ENCODE peak calls at places on chromosomes 1 and 21, in six cellular contexts. N is HepG2, M is GM12878, Q is mesenchymal stem cell, T is PC-3, E is H9. D is an unnamed sample.

GRCh38 chr1:242243472-242243871 is 244.6 kb upstream of the MAP1LC3C start:
- DNase-seq in E (no peak), T (no peak), M (no peak), Q (no peak), N (no peak), D (no peak)

GRCh38 chr1:65395887-65396612 is 24.4 kb upstream of the LEPR start:
- DNase-seq in E (peak; percentile 38), Q (peak; percentile 59), M (no peak), T (peak; percentile 13), N (no peak), D (peak; percentile 79)

GRCh38 chr21:36747815-36748381 is 49.0 kb downstream of the SIM2 start:
- DNase-seq in T (no peak), Q (peak; percentile 48), N (peak; percentile 23), M (no peak), E (peak; percentile 79), D (peak; percentile 16)

GRCh38 chr1:25799758-25800537 is at the start of gene SELENON:
- DNase-seq in M (no peak), Q (peak; percentile 54), N (peak; percentile 20), E (peak; percentile 90), T (peak; percentile 39), D (peak; percentile 48)

GRCh38 chr1:109926662-109927300 is 16.1 kb downstream of the CSF1 start:
- DNase-seq in N (no peak), Q (peak; percentile 91), E (peak; percentile 10), M (no peak), T (peak; percentile 52), D (peak; percentile 69)

GRCh38 chr1:8174807-8175206 is 143.1 kb upstream of the SLC45A1 start:
- DNase-seq in N (no peak), E (no peak), M (no peak), T (no peak), Q (no peak), D (no peak)

GRCh38 chr1:4027492-4028138 is 127.5 kb upstream of the C1orf174 start:
- DNase-seq in M (peak; percentile 34), E (peak; percentile 32), Q (no peak), N (no peak), T (no peak), D (no peak)

GRCh38 chr21:45618846-45619485 is 24.6 kb upstream of the PCBP3 start:
- DNase-seq in E (peak; percentile 23), T (peak; percentile 21), Q (peak; percentile 46), N (no peak), M (no peak), D (no peak)

GRCh38 chr1:202247837-202248795 is 54.5 kb downstream of the LGR6 start:
- DNase-seq in T (no peak), N (no peak), Q (no peak), E (peak; percentile 52), M (no peak), D (no peak)

GRCh38 chr1:203173566-203173965 is 2.1 kb downstream of the MYBPH start:
- DNase-seq in Q (no peak), M (peak; percentile 63), N (no peak), T (no peak), E (no peak), D (no peak)

GRCh38 chr1:216847385-216848036 is 124.3 kb upstream of the ESRRG start:
- DNase-seq in M (no peak), N (no peak), T (peak; percentile 23), Q (no peak), E (no peak), D (peak; percentile 73)

GRCh38 chr1:46205794-46206193 is 2.7 kb downstream of the LURAP1 start:
- DNase-seq in M (no peak), N (no peak), E (no peak), Q (no peak), T (no peak), D (no peak)

GRCh38 chr1:48848035-48848434 is 71.3 kb upstream of the BEND5 start:
- DNase-seq in T (no peak), N (no peak), Q (no peak), E (no peak), M (no peak), D (no peak)

GRCh38 chr1:27627051-27627450 is 7.9 kb downstream of the FGR start:
- DNase-seq in Q (no peak), N (no peak), T (no peak), E (no peak), M (no peak), D (no peak)

GRCh38 chr1:2044510-2045319 is 5.5 kb upstream of the PRKCZ start:
- DNase-seq in N (peak; percentile 33), T (peak; percentile 85), E (peak; percentile 78), Q (peak; percentile 42), M (no peak), D (no peak)

GRCh38 chr21:42097860-42098259 is 26.7 kb downstream of the UMODL1 start:
- DNase-seq in N (peak; percentile 55), M (no peak), T (peak; percentile 96), E (no peak), Q (peak; percentile 100), D (peak; percentile 98)

GRCh38 chr1:186424539-186424938 is 36.4 kb downstream of the PDC start:
- DNase-seq in N (no peak), M (no peak), E (no peak), T (no peak), Q (peak; percentile 29), D (no peak)

GRCh38 chr1:168894397-168894796 is 165.4 kb upstream of the DPT start:
- DNase-seq in Q (no peak), T (no peak), E (no peak), M (no peak), N (no peak), D (no peak)

GRCh38 chr1:25017436-25018109 is 87.5 kb upstream of the RUNX3 start:
- DNase-seq in Q (peak; percentile 81), M (no peak), N (peak; percentile 36), E (peak; percentile 46), T (no peak), D (no peak)

GRCh38 chr1:234659538-234659937 is 49.6 kb upstream of the IRF2BP2 start:
- DNase-seq in N (peak; percentile 30), T (peak; percentile 89), M (no peak), Q (peak; percentile 75), E (no peak), D (peak; percentile 72)

GRCh38 chr1:167103236-167103894 is 9.5 kb downstream of the STYXL2 start:
- DNase-seq in M (no peak), T (peak; percentile 98), Q (no peak), E (peak; percentile 66), N (no peak), D (peak; percentile 51)

GRCh38 chr21:46003575-46004007 is 22.0 kb downstream of the COL6A1 start:
- DNase-seq in M (no peak), N (no peak), T (no peak), Q (no peak), E (peak; percentile 26), D (no peak)

GRCh38 chr21:36692125-36692843 is 6.6 kb upstream of the SIM2 start:
- DNase-seq in T (no peak), M (no peak), E (no peak), Q (no peak), N (no peak), D (no peak)

GRCh38 chr1:201028473-201028889 is 5.0 kb upstream of the KIF21B start:
- DNase-seq in Q (no peak), E (no peak), M (no peak), T (no peak), N (peak; percentile 33), D (no peak)

GRCh38 chr1:25715888-25716287 is 84.1 kb upstream of the SELENON start:
- DNase-seq in Q (no peak), T (no peak), N (no peak), E (no peak), M (no peak), D (no peak)

GRCh38 chr1:204975568-204976235 is 67.3 kb upstream of the CNTN2 start:
- DNase-seq in M (no peak), T (peak; percentile 89), N (peak; percentile 21), E (peak; percentile 76), Q (peak; percentile 52), D (no peak)

GRCh38 chr21:37270576-37271365 is 3.6 kb upstream of the VPS26C start:
- DNase-seq in T (peak; percentile 17), E (no peak), M (no peak), Q (no peak), N (no peak), D (no peak)

GRCh38 chr1:66521736-66522365 is 12.1 kb upstream of the SGIP1 start:
- DNase-seq in E (no peak), N (no peak), M (no peak), T (peak; percentile 77), Q (peak; percentile 90), D (peak; percentile 90)

GRCh38 chr1:37752583-37753471 is 12.1 kb downstream of the EPHA10 start:
- DNase-seq in N (no peak), E (peak; percentile 56), M (no peak), Q (peak; percentile 8), T (peak; percentile 35), D (no peak)

GRCh38 chr1:228163004-228163753 is 2.4 kb upstream of the IBA57 start:
- DNase-seq in M (no peak), N (no peak), T (no peak), Q (no peak), E (no peak), D (peak; percentile 65)

DNA sequence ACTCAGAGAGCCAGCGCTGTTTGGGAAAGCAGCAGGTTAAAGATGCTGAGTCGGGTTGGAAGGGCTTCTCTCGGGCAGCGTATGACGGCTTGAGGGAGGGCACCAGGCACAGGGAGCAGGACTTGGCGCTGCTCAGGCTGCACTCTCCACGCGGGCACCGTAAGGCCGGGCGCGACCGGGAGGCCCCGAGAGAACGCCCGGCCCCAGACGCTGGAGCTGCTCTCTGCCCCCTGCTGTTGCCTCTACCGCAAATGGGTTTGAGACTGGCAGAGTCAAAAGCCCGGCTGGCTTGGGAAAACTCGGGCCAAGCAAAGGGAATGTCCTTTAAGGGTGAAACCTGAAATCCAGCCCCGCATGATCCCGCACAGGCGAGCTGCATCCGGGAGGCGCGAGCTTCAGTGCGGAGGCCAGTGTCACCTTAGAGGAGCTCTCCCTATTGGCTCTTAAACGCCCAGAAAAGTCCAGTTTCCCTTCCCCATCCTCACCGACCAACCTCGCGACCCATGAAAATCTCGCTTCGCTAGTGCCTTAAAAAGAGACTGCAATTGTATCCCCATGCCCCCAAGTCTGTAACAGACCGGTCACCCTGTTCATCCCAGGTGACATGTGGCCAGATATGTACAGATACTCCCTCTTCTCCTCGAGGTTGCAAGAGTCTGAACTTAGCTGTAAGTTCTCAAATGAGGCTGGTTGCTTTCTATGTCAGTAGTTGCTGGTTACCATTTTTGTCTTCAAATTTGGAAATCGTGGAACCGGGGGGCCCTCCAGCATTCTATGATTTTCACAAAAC is 1.1 kb downstream of the PRRX1 start:
- DNase-seq in T (no peak), N (no peak), M (no peak), Q (peak; percentile 38), E (peak; percentile 59), D (peak; percentile 38)
- H2AFZ ChIP-seq in T (no peak overlapping the region), N (no peak overlapping the region), M (no peak overlapping the region), Q (no peak overlapping the region), E (no peak overlapping the region), D (peak overlapping the region; percentile 72)

GRCh38 chr1:189782280-189782679 is 695.4 kb downstream of the BRINP3 start:
- DNase-seq in E (no peak), Q (no peak), T (no peak), N (no peak), M (no peak), D (no peak)
- H2AFZ ChIP-seq in E (no peak overlapping the region), Q (no peak overlapping the region), T (no peak overlapping the region), N (no peak overlapping the region), M (no peak overlapping the region), D (no peak overlapping the region)

GRCh38 chr1:111570781-111571181 is 48.8 kb upstream of the RAP1A start:
- DNase-seq in N (no peak), Q (no peak), T (peak; percentile 31), E (peak; percentile 49), M (no peak), D (no peak)
- H2AFZ ChIP-seq in N (no peak overlapping the region), Q (no peak overlapping the region), T (no peak overlapping the region), E (no peak overlapping the region), M (no peak overlapping the region), D (no peak overlapping the region)

GRCh38 chr1:172390243-172390619 is 30.3 kb upstream of the C1orf105 start:
- DNase-seq in N (peak; percentile 30), Q (no peak), T (no peak), E (no peak), M (no peak), D (no peak)
- H2AFZ ChIP-seq in N (no peak overlapping the region), Q (no peak overlapping the region), T (no peak overlapping the region), E (no peak overlapping the region), M (peak overlapping the region; percentile 40), D (no peak overlapping the region)